ENCODE peak calls at places on chromosome 15, in nine cellular contexts. One of them, this sample, is unnamed.

GRCh38 chr15:72201346-72202029 is 3.9 kb upstream of the GRAMD2A start:
- DNase-seq in cerebellar nuclear complex: no peak
- DNase-seq in HTR-8/SVneo: no peak
- DNase-seq in neural crest cell: no peak
- DNase-seq in CD8-positive, alpha-beta T cell: no peak
- DNase-seq in heart left ventricle: no peak
- DNase-seq in LoVo: no peak
- DNase-seq in GM13976: no peak
- DNase-seq in neuronal stem cell: no peak
- DNase-seq in this sample: no peak

GRCh38 chr15:45200799-45201556 is 13.2 kb upstream of the SHF start:
- DNase-seq in cerebellar nuclear complex: no peak
- DNase-seq in HTR-8/SVneo: peak
- DNase-seq in neural crest cell: peak
- DNase-seq in CD8-positive, alpha-beta T cell: peak
- DNase-seq in heart left ventricle: peak
- DNase-seq in LoVo: peak
- DNase-seq in GM13976: no peak
- DNase-seq in neuronal stem cell: peak
- DNase-seq in this sample: peak

GRCh38 chr15:63178034-63178433 is 11.4 kb upstream of the RAB8B start:
- DNase-seq in cerebellar nuclear complex: no peak
- DNase-seq in HTR-8/SVneo: no peak
- DNase-seq in neural crest cell: no peak
- DNase-seq in CD8-positive, alpha-beta T cell: no peak
- DNase-seq in heart left ventricle: no peak
- DNase-seq in LoVo: no peak
- DNase-seq in GM13976: no peak
- DNase-seq in neuronal stem cell: no peak
- DNase-seq in this sample: no peak

GRCh38 chr15:40372966-40373365 is 9.6 kb upstream of the KNSTRN start:
- DNase-seq in cerebellar nuclear complex: no peak
- DNase-seq in HTR-8/SVneo: no peak
- DNase-seq in neural crest cell: no peak
- DNase-seq in CD8-positive, alpha-beta T cell: no peak
- DNase-seq in heart left ventricle: no peak
- DNase-seq in LoVo: no peak
- DNase-seq in GM13976: no peak
- DNase-seq in neuronal stem cell: no peak
- DNase-seq in this sample: peak

GRCh38 chr15:44735482-44736260 is 657 bp upstream of the TRIM69 start:
- DNase-seq in cerebellar nuclear complex: no peak
- DNase-seq in HTR-8/SVneo: no peak
- DNase-seq in neural crest cell: no peak
- DNase-seq in CD8-positive, alpha-beta T cell: no peak
- DNase-seq in heart left ventricle: no peak
- DNase-seq in LoVo: no peak
- DNase-seq in GM13976: peak
- DNase-seq in neuronal stem cell: no peak
- DNase-seq in this sample: peak

GRCh38 chr15:65612616-65612946 is 1.6 kb upstream of the INTS14 start:
- DNase-seq in cerebellar nuclear complex: no peak
- DNase-seq in HTR-8/SVneo: no peak
- DNase-seq in neural crest cell: no peak
- DNase-seq in CD8-positive, alpha-beta T cell: no peak
- DNase-seq in heart left ventricle: no peak
- DNase-seq in LoVo: no peak
- DNase-seq in GM13976: no peak
- DNase-seq in neuronal stem cell: no peak
- DNase-seq in this sample: no peak

GRCh38 chr15:62165793-62166380 is 802 bp upstream of the C2CD4B start:
- DNase-seq in cerebellar nuclear complex: no peak
- DNase-seq in HTR-8/SVneo: no peak
- DNase-seq in neural crest cell: no peak
- DNase-seq in CD8-positive, alpha-beta T cell: no peak
- DNase-seq in heart left ventricle: peak
- DNase-seq in LoVo: no peak
- DNase-seq in GM13976: no peak
- DNase-seq in neuronal stem cell: no peak
- DNase-seq in this sample: no peak

GRCh38 chr15:40045572-40046217 is 6.7 kb upstream of the SRP14 start:
- DNase-seq in cerebellar nuclear complex: no peak
- DNase-seq in HTR-8/SVneo: no peak
- DNase-seq in neural crest cell: no peak
- DNase-seq in CD8-positive, alpha-beta T cell: peak
- DNase-seq in heart left ventricle: no peak
- DNase-seq in LoVo: no peak
- DNase-seq in GM13976: no peak
- DNase-seq in neuronal stem cell: no peak
- DNase-seq in this sample: peak

GRCh38 chr15:27468151-27468556 is 497.2 kb downstream of the GABRG3 start:
- DNase-seq in cerebellar nuclear complex: no peak
- DNase-seq in HTR-8/SVneo: no peak
- DNase-seq in neural crest cell: no peak
- DNase-seq in CD8-positive, alpha-beta T cell: no peak
- DNase-seq in heart left ventricle: no peak
- DNase-seq in LoVo: no peak
- DNase-seq in GM13976: no peak
- DNase-seq in neuronal stem cell: no peak
- DNase-seq in this sample: no peak

GRCh38 chr15:100484419-100484818 is 44.3 kb downstream of the CERS3 start:
- DNase-seq in cerebellar nuclear complex: no peak
- DNase-seq in HTR-8/SVneo: no peak
- DNase-seq in neural crest cell: no peak
- DNase-seq in CD8-positive, alpha-beta T cell: no peak
- DNase-seq in heart left ventricle: no peak
- DNase-seq in LoVo: no peak
- DNase-seq in GM13976: no peak
- DNase-seq in neuronal stem cell: no peak
- DNase-seq in this sample: no peak

GRCh38 chr15:33009026-33009425 is 185.5 kb downstream of the FMN1 start:
- DNase-seq in cerebellar nuclear complex: no peak
- DNase-seq in HTR-8/SVneo: no peak
- DNase-seq in neural crest cell: no peak
- DNase-seq in CD8-positive, alpha-beta T cell: no peak
- DNase-seq in heart left ventricle: no peak
- DNase-seq in LoVo: no peak
- DNase-seq in GM13976: no peak
- DNase-seq in neuronal stem cell: no peak
- DNase-seq in this sample: no peak

GRCh38 chr15:93171476-93171875 is 82.5 kb upstream of the RGMA start:
- DNase-seq in cerebellar nuclear complex: no peak
- DNase-seq in HTR-8/SVneo: no peak
- DNase-seq in neural crest cell: no peak
- DNase-seq in CD8-positive, alpha-beta T cell: no peak
- DNase-seq in heart left ventricle: no peak
- DNase-seq in LoVo: no peak
- DNase-seq in GM13976: no peak
- DNase-seq in neuronal stem cell: no peak
- DNase-seq in this sample: no peak

GRCh38 chr15:63992300-63992699 is 54.0 kb downstream of the DAPK2 start:
- DNase-seq in cerebellar nuclear complex: no peak
- DNase-seq in HTR-8/SVneo: no peak
- DNase-seq in neural crest cell: no peak
- DNase-seq in CD8-positive, alpha-beta T cell: no peak
- DNase-seq in heart left ventricle: no peak
- DNase-seq in LoVo: no peak
- DNase-seq in GM13976: no peak
- DNase-seq in neuronal stem cell: no peak
- DNase-seq in this sample: no peak

GRCh38 chr15:64105113-64105704 is 9.4 kb downstream of the SNX1 start:
- DNase-seq in cerebellar nuclear complex: no peak
- DNase-seq in HTR-8/SVneo: no peak
- DNase-seq in neural crest cell: no peak
- DNase-seq in CD8-positive, alpha-beta T cell: no peak
- DNase-seq in heart left ventricle: no peak
- DNase-seq in LoVo: no peak
- DNase-seq in GM13976: no peak
- DNase-seq in neuronal stem cell: no peak
- DNase-seq in this sample: peak

This sample was measured in thyroid gland.